ENCODE peak calls at places on chromosomes 3 and 15, in seven cellular contexts. One of them, this sample, is unnamed.

GRCh38 chr15:85772668-85773067 is 22.1 kb downstream of the KLHL25 start:
- DNase-seq in GM19239: no peak
- DNase-seq in GM04504: no peak
- DNase-seq in activated naive CD8-positive, alpha-beta T cell treated with anti-CD3 and anti-CD28 coated beads for 36 hours: no peak
- DNase-seq in ureter: peak; percentile 82
- DNase-seq in cardiac fibroblast: no peak
- DNase-seq in retina: no peak
- DNase-seq in this sample: no peak

GRCh38 chr3:111303760-111304159 is 232.1 kb downstream of the NECTIN3 start:
- DNase-seq in GM19239: no peak
- DNase-seq in GM04504: peak; percentile 40
- DNase-seq in activated naive CD8-positive, alpha-beta T cell treated with anti-CD3 and anti-CD28 coated beads for 36 hours: no peak
- DNase-seq in ureter: no peak
- DNase-seq in cardiac fibroblast: peak; percentile 40
- DNase-seq in retina: no peak
- DNase-seq in this sample: no peak

GRCh38 chr3:73143821-73144237 is 82.4 kb downstream of the EBLN2 start:
- DNase-seq in GM19239: no peak
- DNase-seq in GM04504: peak; percentile 24
- DNase-seq in activated naive CD8-positive, alpha-beta T cell treated with anti-CD3 and anti-CD28 coated beads for 36 hours: no peak
- DNase-seq in ureter: no peak
- DNase-seq in cardiac fibroblast: no peak
- DNase-seq in retina: peak; percentile 91
- DNase-seq in this sample: peak; percentile 85

GRCh38 chr3:161150001-161150525 is 44.9 kb upstream of the B3GALNT1 start:
- DNase-seq in GM19239: no peak
- DNase-seq in GM04504: no peak
- DNase-seq in activated naive CD8-positive, alpha-beta T cell treated with anti-CD3 and anti-CD28 coated beads for 36 hours: no peak
- DNase-seq in ureter: no peak
- DNase-seq in cardiac fibroblast: peak; percentile 46
- DNase-seq in retina: no peak
- DNase-seq in this sample: peak; percentile 14

GRCh38 chr3:126982125-126982521 is 792 bp upstream of the PLXNA1 start:
- DNase-seq in GM19239: peak; percentile 52
- DNase-seq in GM04504: no peak
- DNase-seq in activated naive CD8-positive, alpha-beta T cell treated with anti-CD3 and anti-CD28 coated beads for 36 hours: peak; percentile 62
- DNase-seq in ureter: no peak
- DNase-seq in cardiac fibroblast: peak; percentile 45
- DNase-seq in retina: no peak
- DNase-seq in this sample: no peak

GRCh38 chr3:157793745-157794144 is 290.5 kb upstream of the VEPH1 start:
- DNase-seq in GM19239: no peak
- DNase-seq in GM04504: no peak
- DNase-seq in activated naive CD8-positive, alpha-beta T cell treated with anti-CD3 and anti-CD28 coated beads for 36 hours: no peak
- DNase-seq in ureter: no peak
- DNase-seq in cardiac fibroblast: no peak
- DNase-seq in retina: no peak
- DNase-seq in this sample: no peak

GRCh38 chr3:158791259-158791920 is 10.5 kb upstream of the MFSD1 start:
- DNase-seq in GM19239: peak; percentile 21
- DNase-seq in GM04504: peak; percentile 44
- DNase-seq in activated naive CD8-positive, alpha-beta T cell treated with anti-CD3 and anti-CD28 coated beads for 36 hours: peak; percentile 26
- DNase-seq in ureter: no peak
- DNase-seq in cardiac fibroblast: peak; percentile 87
- DNase-seq in retina: peak; percentile 53
- DNase-seq in this sample: peak; percentile 79

GRCh38 chr15:51621917-51622268 is 678 bp downstream of the DMXL2 start:
- DNase-seq in GM19239: no peak
- DNase-seq in GM04504: peak; percentile 23
- DNase-seq in activated naive CD8-positive, alpha-beta T cell treated with anti-CD3 and anti-CD28 coated beads for 36 hours: peak; percentile 48
- DNase-seq in ureter: peak; percentile 49
- DNase-seq in cardiac fibroblast: peak; percentile 74
- DNase-seq in retina: no peak
- DNase-seq in this sample: peak; percentile 76

GRCh38 chr3:171833775-171834460 is 9.2 kb upstream of the TMEM212 start:
- DNase-seq in GM19239: no peak
- DNase-seq in GM04504: no peak
- DNase-seq in activated naive CD8-positive, alpha-beta T cell treated with anti-CD3 and anti-CD28 coated beads for 36 hours: no peak
- DNase-seq in ureter: no peak
- DNase-seq in cardiac fibroblast: peak; percentile 88
- DNase-seq in retina: no peak
- DNase-seq in this sample: peak; percentile 51

GRCh38 chr15:24944939-24945338 is 9.8 kb upstream of the SNRPN start:
- DNase-seq in GM19239: no peak
- DNase-seq in GM04504: no peak
- DNase-seq in activated naive CD8-positive, alpha-beta T cell treated with anti-CD3 and anti-CD28 coated beads for 36 hours: no peak
- DNase-seq in ureter: no peak
- DNase-seq in cardiac fibroblast: no peak
- DNase-seq in retina: no peak
- DNase-seq in this sample: no peak

GRCh38 chr3:16391936-16392536 is 121.5 kb downstream of the RFTN1 start:
- DNase-seq in GM19239: no peak
- DNase-seq in GM04504: no peak
- DNase-seq in activated naive CD8-positive, alpha-beta T cell treated with anti-CD3 and anti-CD28 coated beads for 36 hours: no peak
- DNase-seq in ureter: no peak
- DNase-seq in cardiac fibroblast: no peak
- DNase-seq in retina: no peak
- DNase-seq in this sample: no peak

GRCh38 chr15:90421527-90421926 is 33.5 kb downstream of the IQGAP1 start:
- DNase-seq in GM19239: no peak
- DNase-seq in GM04504: no peak
- DNase-seq in activated naive CD8-positive, alpha-beta T cell treated with anti-CD3 and anti-CD28 coated beads for 36 hours: no peak
- DNase-seq in ureter: no peak
- DNase-seq in cardiac fibroblast: no peak
- DNase-seq in retina: no peak
- DNase-seq in this sample: no peak

GRCh38 chr3:170967682-170968081 is 58.8 kb downstream of the SLC2A2 start:
- DNase-seq in GM19239: no peak
- DNase-seq in GM04504: no peak
- DNase-seq in activated naive CD8-positive, alpha-beta T cell treated with anti-CD3 and anti-CD28 coated beads for 36 hours: no peak
- DNase-seq in ureter: no peak
- DNase-seq in cardiac fibroblast: no peak
- DNase-seq in retina: no peak
- DNase-seq in this sample: no peak

GRCh38 chr3:11288021-11288491 is 15.9 kb downstream of the ATG7 start:
- DNase-seq in GM19239: no peak
- DNase-seq in GM04504: no peak
- DNase-seq in activated naive CD8-positive, alpha-beta T cell treated with anti-CD3 and anti-CD28 coated beads for 36 hours: no peak
- DNase-seq in ureter: no peak
- DNase-seq in cardiac fibroblast: peak; percentile 70
- DNase-seq in retina: no peak
- DNase-seq in this sample: peak; percentile 14

GRCh38 chr3:155286745-155287144 is 6.7 kb downstream of the STRIT1 start:
- DNase-seq in GM19239: no peak
- DNase-seq in GM04504: no peak
- DNase-seq in activated naive CD8-positive, alpha-beta T cell treated with anti-CD3 and anti-CD28 coated beads for 36 hours: no peak
- DNase-seq in ureter: no peak
- DNase-seq in cardiac fibroblast: peak; percentile 33
- DNase-seq in retina: no peak
- DNase-seq in this sample: no peak

GRCh38 chr3:77799280-77799679 is 759.4 kb downstream of the ROBO2 start:
- DNase-seq in GM19239: no peak
- DNase-seq in GM04504: no peak
- DNase-seq in activated naive CD8-positive, alpha-beta T cell treated with anti-CD3 and anti-CD28 coated beads for 36 hours: no peak
- DNase-seq in ureter: no peak
- DNase-seq in cardiac fibroblast: no peak
- DNase-seq in retina: peak; percentile 57
- DNase-seq in this sample: peak; percentile 12

GRCh38 chr3:151210676-151211381 is 7.8 kb upstream of the GPR171 start:
- DNase-seq in GM19239: no peak
- DNase-seq in GM04504: no peak
- DNase-seq in activated naive CD8-positive, alpha-beta T cell treated with anti-CD3 and anti-CD28 coated beads for 36 hours: no peak
- DNase-seq in ureter: no peak
- DNase-seq in cardiac fibroblast: peak; percentile 25
- DNase-seq in retina: no peak
- DNase-seq in this sample: no peak

GRCh38 chr3:189099505-189100290 is 72.1 kb upstream of the TPRG1 start:
- DNase-seq in GM19239: no peak
- DNase-seq in GM04504: no peak
- DNase-seq in activated naive CD8-positive, alpha-beta T cell treated with anti-CD3 and anti-CD28 coated beads for 36 hours: no peak
- DNase-seq in ureter: no peak
- DNase-seq in cardiac fibroblast: no peak
- DNase-seq in retina: no peak
- DNase-seq in this sample: no peak

GRCh38 chr15:97929456-97930229 is 30.9 kb upstream of the ARRDC4 start:
- DNase-seq in GM19239: no peak
- DNase-seq in GM04504: no peak
- DNase-seq in activated naive CD8-positive, alpha-beta T cell treated with anti-CD3 and anti-CD28 coated beads for 36 hours: no peak
- DNase-seq in ureter: no peak
- DNase-seq in cardiac fibroblast: no peak
- DNase-seq in retina: no peak
- DNase-seq in this sample: no peak

GRCh38 chr3:84601303-84601702 is 357.5 kb upstream of the CADM2 start:
- DNase-seq in GM19239: no peak
- DNase-seq in GM04504: no peak
- DNase-seq in activated naive CD8-positive, alpha-beta T cell treated with anti-CD3 and anti-CD28 coated beads for 36 hours: no peak
- DNase-seq in ureter: no peak
- DNase-seq in cardiac fibroblast: no peak
- DNase-seq in retina: peak; percentile 6
- DNase-seq in this sample: no peak

GRCh38 chr15:57920916-57921315 is 144.6 kb downstream of the ALDH1A2 start:
- DNase-seq in GM19239: no peak
- DNase-seq in GM04504: no peak
- DNase-seq in activated naive CD8-positive, alpha-beta T cell treated with anti-CD3 and anti-CD28 coated beads for 36 hours: no peak
- DNase-seq in ureter: no peak
- DNase-seq in cardiac fibroblast: peak; percentile 46
- DNase-seq in retina: no peak
- DNase-seq in this sample: no peak

GRCh38 chr3:173932624-173933023 is 535.1 kb downstream of the NLGN1 start:
- DNase-seq in GM19239: no peak
- DNase-seq in GM04504: peak; percentile 37
- DNase-seq in activated naive CD8-positive, alpha-beta T cell treated with anti-CD3 and anti-CD28 coated beads for 36 hours: no peak
- DNase-seq in ureter: no peak
- DNase-seq in cardiac fibroblast: peak; percentile 71
- DNase-seq in retina: no peak
- DNase-seq in this sample: peak; percentile 85

GRCh38 chr3:111733154-111733553 is 125.9 kb upstream of the PHLDB2 start:
- DNase-seq in GM19239: no peak
- DNase-seq in GM04504: no peak
- DNase-seq in activated naive CD8-positive, alpha-beta T cell treated with anti-CD3 and anti-CD28 coated beads for 36 hours: no peak
- DNase-seq in ureter: no peak
- DNase-seq in cardiac fibroblast: no peak
- DNase-seq in retina: no peak
- DNase-seq in this sample: no peak